ENCODE peak calls at places on chromosome 3, in six cellular contexts. One of them, this sample, is unnamed.
A peak's percentile ranks its signal among the peaks of the same experiment; 100 is the strongest.

GRCh38 chr3:114452176-114452744 is 158.4 kb downstream of the TIGIT start:
- DNase-seq in CD4-positive, alpha-beta T cell: no peak
- DNase-seq in neural progenitor cell: no peak
- DNase-seq in GM23248: no peak
- DNase-seq in right lobe of liver: no peak
- DNase-seq in dorsolateral prefrontal cortex: no peak
- DNase-seq in this sample: no peak

GRCh38 chr3:35137612-35138011 is 501.7 kb upstream of the ARPP21 start:
- DNase-seq in neural progenitor cell: no peak
- DNase-seq in GM23248: no peak
- DNase-seq in right lobe of liver: no peak
- DNase-seq in dorsolateral prefrontal cortex: no peak
- DNase-seq in CD4-positive, alpha-beta T cell: no peak
- DNase-seq in this sample: no peak

GRCh38 chr3:46713898-46714552 is 3.6 kb downstream of the PRSS50 start:
- DNase-seq in CD4-positive, alpha-beta T cell: no peak
- DNase-seq in GM23248: no peak
- DNase-seq in dorsolateral prefrontal cortex: no peak
- DNase-seq in right lobe of liver: no peak
- DNase-seq in neural progenitor cell: no peak
- DNase-seq in this sample: no peak

GRCh38 chr3:10518506-10519150 is 13.2 kb upstream of the ATP2B2 start:
- DNase-seq in neural progenitor cell: no peak
- DNase-seq in GM23248: no peak
- DNase-seq in right lobe of liver: no peak
- DNase-seq in dorsolateral prefrontal cortex: no peak
- DNase-seq in CD4-positive, alpha-beta T cell: no peak
- DNase-seq in this sample: no peak

GRCh38 chr3:133301731-133302130 is 98.1 kb upstream of the BFSP2 start:
- DNase-seq in right lobe of liver: no peak
- DNase-seq in GM23248: no peak
- DNase-seq in dorsolateral prefrontal cortex: no peak
- DNase-seq in CD4-positive, alpha-beta T cell: no peak
- DNase-seq in neural progenitor cell: no peak
- DNase-seq in this sample: no peak

GRCh38 chr3:57009367-57009766 is 51.1 kb upstream of the SPATA12 start:
- DNase-seq in GM23248: no peak
- DNase-seq in neural progenitor cell: no peak
- DNase-seq in right lobe of liver: no peak
- DNase-seq in dorsolateral prefrontal cortex: no peak
- DNase-seq in CD4-positive, alpha-beta T cell: no peak
- DNase-seq in this sample: no peak

GRCh38 chr3:6074952-6075351 is 786.0 kb upstream of the GRM7 start:
- DNase-seq in dorsolateral prefrontal cortex: no peak
- DNase-seq in neural progenitor cell: no peak
- DNase-seq in CD4-positive, alpha-beta T cell: no peak
- DNase-seq in right lobe of liver: no peak
- DNase-seq in GM23248: no peak
- DNase-seq in this sample: no peak

GRCh38 chr3:126320517-126321293 is 36.5 kb downstream of the KLF15 start:
- DNase-seq in dorsolateral prefrontal cortex: no peak
- DNase-seq in CD4-positive, alpha-beta T cell: no peak
- DNase-seq in GM23248: no peak
- DNase-seq in right lobe of liver: no peak
- DNase-seq in neural progenitor cell: no peak
- DNase-seq in this sample: no peak

GRCh38 chr3:76063811-76064210 is 278.5 kb upstream of the ZNF717 start:
- DNase-seq in CD4-positive, alpha-beta T cell: no peak
- DNase-seq in right lobe of liver: no peak
- DNase-seq in GM23248: no peak
- DNase-seq in dorsolateral prefrontal cortex: no peak
- DNase-seq in neural progenitor cell: no peak
- DNase-seq in this sample: no peak

GRCh38 chr3:153050978-153051377 is 111.0 kb upstream of the RAP2B start:
- DNase-seq in right lobe of liver: no peak
- DNase-seq in dorsolateral prefrontal cortex: no peak
- DNase-seq in neural progenitor cell: no peak
- DNase-seq in CD4-positive, alpha-beta T cell: no peak
- DNase-seq in GM23248: no peak
- DNase-seq in this sample: no peak

GRCh38 chr3:81406318-81406717 is 355.1 kb downstream of the GBE1 start:
- DNase-seq in CD4-positive, alpha-beta T cell: no peak
- DNase-seq in neural progenitor cell: no peak
- DNase-seq in dorsolateral prefrontal cortex: no peak
- DNase-seq in GM23248: no peak
- DNase-seq in right lobe of liver: no peak
- DNase-seq in this sample: no peak

GRCh38 chr3:111874177-111874820 is 15.2 kb downstream of the PHLDB2 start:
- DNase-seq in right lobe of liver: no peak
- DNase-seq in neural progenitor cell: peak; percentile 55
- DNase-seq in CD4-positive, alpha-beta T cell: no peak
- DNase-seq in dorsolateral prefrontal cortex: no peak
- DNase-seq in GM23248: peak; percentile 87
- DNase-seq in this sample: no peak

DNA sequence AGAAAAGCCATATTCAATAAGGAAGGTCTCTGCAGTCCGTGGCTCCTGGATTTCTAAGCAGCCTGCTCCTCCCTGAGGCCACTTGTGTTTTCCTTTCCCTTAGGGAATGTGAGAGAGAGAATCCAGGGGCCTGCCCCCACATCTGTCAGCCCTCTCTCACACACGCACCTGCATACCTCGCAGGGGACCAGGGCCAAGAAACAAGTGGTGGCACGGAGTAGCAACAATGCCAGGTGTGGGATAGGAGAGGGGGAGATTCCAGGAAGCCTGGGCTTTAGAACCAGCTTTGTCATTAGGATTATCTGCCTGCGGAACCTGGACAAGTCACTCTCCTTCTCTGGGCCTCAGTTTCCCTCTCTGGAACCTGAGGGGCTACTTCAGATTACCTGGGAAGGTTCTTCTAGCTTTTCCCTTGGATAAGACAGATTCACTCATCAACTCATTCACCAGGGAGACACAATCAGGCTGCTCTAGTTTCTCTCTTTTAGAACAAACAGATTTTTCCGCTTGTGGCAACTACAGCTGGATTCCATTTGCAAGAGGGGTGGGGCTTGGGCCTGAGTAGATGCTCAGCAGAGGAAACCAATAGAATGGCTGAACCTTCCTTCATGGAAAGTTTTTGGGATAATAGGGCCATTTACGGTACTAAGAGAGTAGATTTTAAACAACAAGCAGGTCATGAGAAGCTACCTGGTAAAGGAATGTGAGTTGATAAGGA is 19.5 kb downstream of the BCL6 start:
- DNase-seq in neural progenitor cell: no peak
- DNase-seq in right lobe of liver: no peak
- DNase-seq in GM23248: peak; percentile 28
- DNase-seq in dorsolateral prefrontal cortex: no peak
- DNase-seq in CD4-positive, alpha-beta T cell: no peak
- DNase-seq in this sample: no peak
- H3K27ac ChIP-seq in neural progenitor cell: no peak overlapping the region
- H3K27ac ChIP-seq in right lobe of liver: no peak overlapping the region
- H3K27ac ChIP-seq in GM23248: no peak overlapping the region
- H3K27ac ChIP-seq in dorsolateral prefrontal cortex: peak overlapping the region; percentile 20
- H3K27ac ChIP-seq in CD4-positive, alpha-beta T cell: no peak overlapping the region
- H3K27ac ChIP-seq in this sample: no peak overlapping the region

GRCh38 chr3:113211370-113212154 is at the start of gene BOC:
- DNase-seq in dorsolateral prefrontal cortex: no peak
- DNase-seq in right lobe of liver: no peak
- DNase-seq in neural progenitor cell: peak; percentile 77
- DNase-seq in GM23248: peak; percentile 81
- DNase-seq in CD4-positive, alpha-beta T cell: no peak
- DNase-seq in this sample: no peak
- H3K27ac ChIP-seq in dorsolateral prefrontal cortex: peak within 1 kb of the TSS; percentile 83
- H3K27ac ChIP-seq in right lobe of liver: peak within 1 kb of the TSS; percentile 38
- H3K27ac ChIP-seq in neural progenitor cell: peak within 1 kb of the TSS; percentile 78
- H3K27ac ChIP-seq in GM23248: peak within 1 kb of the TSS; percentile 81
- H3K27ac ChIP-seq in CD4-positive, alpha-beta T cell: no peak within 1 kb of the TSS
- H3K27ac ChIP-seq in this sample: peak within 1 kb of the TSS; percentile 44

GRCh38 chr3:48240711-48241491 is at the start of gene ZNF589:
- DNase-seq in neural progenitor cell: peak; percentile 96
- DNase-seq in GM23248: peak; percentile 93
- DNase-seq in right lobe of liver: peak; percentile 96
- DNase-seq in CD4-positive, alpha-beta T cell: peak; percentile 94
- DNase-seq in dorsolateral prefrontal cortex: peak; percentile 96
- DNase-seq in this sample: peak; percentile 56

GRCh38 chr3:48236531-48236930 is 4.4 kb upstream of the ZNF589 start:
- DNase-seq in right lobe of liver: no peak
- DNase-seq in dorsolateral prefrontal cortex: no peak
- DNase-seq in GM23248: no peak
- DNase-seq in CD4-positive, alpha-beta T cell: no peak
- DNase-seq in neural progenitor cell: no peak
- DNase-seq in this sample: no peak

GRCh38 chr3:48238506-48239085 is 2.3 kb upstream of the ZNF589 start:
- DNase-seq in neural progenitor cell: no peak
- DNase-seq in dorsolateral prefrontal cortex: no peak
- DNase-seq in CD4-positive, alpha-beta T cell: no peak
- DNase-seq in right lobe of liver: no peak
- DNase-seq in GM23248: peak; percentile 67
- DNase-seq in this sample: no peak

GRCh38 chr3:48243886-48244285 is 3.0 kb downstream of the ZNF589 start:
- DNase-seq in right lobe of liver: no peak
- DNase-seq in dorsolateral prefrontal cortex: no peak
- DNase-seq in CD4-positive, alpha-beta T cell: no peak
- DNase-seq in neural progenitor cell: no peak
- DNase-seq in GM23248: no peak
- DNase-seq in this sample: no peak

DNA sequence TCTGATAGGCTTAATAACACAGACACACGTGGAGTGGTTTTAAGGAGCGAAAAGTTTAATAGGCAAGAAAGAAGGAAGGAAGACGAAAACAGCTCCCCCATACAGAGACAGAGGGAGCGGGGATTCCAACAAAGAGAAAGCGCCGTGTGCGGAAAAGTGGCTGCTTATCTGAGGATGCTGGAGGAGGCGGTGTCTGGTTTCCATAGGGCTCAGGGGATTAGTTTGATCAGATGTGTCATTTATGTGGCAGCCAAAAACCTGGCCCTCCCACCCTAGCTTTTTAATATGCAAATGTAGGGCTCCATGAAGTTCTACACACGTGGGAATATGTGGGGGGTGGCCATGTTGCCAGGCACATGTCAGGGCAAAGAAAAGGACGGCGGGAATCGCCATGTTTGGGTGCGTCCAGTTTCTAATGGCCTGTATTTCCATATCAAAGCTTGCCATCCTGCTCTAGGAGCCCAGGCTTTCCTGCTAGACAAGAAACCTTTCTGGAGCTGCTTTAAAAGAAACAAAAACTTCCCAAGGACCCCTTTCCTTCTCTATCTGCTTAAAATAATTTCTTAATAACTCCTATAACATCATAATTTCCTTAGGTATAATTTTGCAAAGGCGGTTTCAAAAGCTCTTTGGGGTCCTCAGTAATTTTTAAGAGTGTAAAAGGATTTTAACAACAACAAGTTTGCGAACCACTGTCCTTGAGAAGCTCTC is 749 bp upstream of the ZNF589 start:
- DNase-seq in right lobe of liver: no peak
- DNase-seq in CD4-positive, alpha-beta T cell: no peak
- DNase-seq in GM23248: no peak
- DNase-seq in dorsolateral prefrontal cortex: no peak
- DNase-seq in neural progenitor cell: peak; percentile 70
- DNase-seq in this sample: no peak
- H3K27ac ChIP-seq in right lobe of liver: no peak overlapping the region
- H3K27ac ChIP-seq in CD4-positive, alpha-beta T cell: peak overlapping the region; percentile 43
- H3K27ac ChIP-seq in GM23248: peak overlapping the region; percentile 63
- H3K27ac ChIP-seq in dorsolateral prefrontal cortex: peak overlapping the region; percentile 88
- H3K27ac ChIP-seq in neural progenitor cell: no peak overlapping the region
- H3K27ac ChIP-seq in this sample: peak overlapping the region; percentile 40

GRCh38 chr3:12939137-12939536 is 97.8 kb upstream of the RPL32 start:
- DNase-seq in neural progenitor cell: no peak
- DNase-seq in right lobe of liver: no peak
- DNase-seq in CD4-positive, alpha-beta T cell: no peak
- DNase-seq in GM23248: no peak
- DNase-seq in dorsolateral prefrontal cortex: no peak
- DNase-seq in this sample: no peak
- H3K27ac ChIP-seq in neural progenitor cell: no peak overlapping the region
- H3K27ac ChIP-seq in right lobe of liver: no peak overlapping the region
- H3K27ac ChIP-seq in CD4-positive, alpha-beta T cell: no peak overlapping the region
- H3K27ac ChIP-seq in GM23248: no peak overlapping the region
- H3K27ac ChIP-seq in dorsolateral prefrontal cortex: peak overlapping the region; percentile 77
- H3K27ac ChIP-seq in this sample: no peak overlapping the region

DNA sequence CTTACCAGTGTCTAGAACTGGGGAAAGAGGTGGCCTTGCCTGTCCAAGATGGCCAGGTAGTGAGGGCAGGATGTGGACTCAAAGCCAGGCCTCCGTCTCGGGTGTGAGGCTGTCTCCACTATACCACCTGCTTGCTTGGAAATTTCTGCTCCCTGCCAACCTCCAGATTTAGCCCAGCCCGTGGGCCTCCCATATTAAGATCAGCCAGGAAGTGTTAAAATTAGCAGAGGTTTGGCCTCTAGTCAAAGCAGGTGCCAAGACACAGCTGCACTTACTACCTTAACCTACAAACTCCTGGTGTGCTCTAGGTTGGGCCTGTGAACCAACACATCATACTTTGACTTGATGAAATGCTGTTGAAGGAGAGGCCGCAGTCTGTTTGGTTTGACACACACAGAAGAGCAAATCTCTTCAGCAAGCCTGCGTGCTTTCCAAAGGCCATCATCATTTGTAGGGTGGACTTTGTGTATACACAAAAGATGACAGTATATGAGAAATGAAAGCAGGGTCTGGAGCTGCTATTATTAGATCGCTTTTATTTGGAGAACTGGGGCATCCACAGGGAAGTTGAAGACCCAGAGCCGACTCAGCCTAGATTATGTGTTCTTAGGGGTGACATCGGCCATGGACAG is 206.5 kb downstream of the XXYLT1 start:
- DNase-seq in dorsolateral prefrontal cortex: no peak
- DNase-seq in right lobe of liver: peak; percentile 6
- DNase-seq in CD4-positive, alpha-beta T cell: no peak
- DNase-seq in neural progenitor cell: no peak
- DNase-seq in GM23248: no peak
- DNase-seq in this sample: no peak
- H3K27ac ChIP-seq in dorsolateral prefrontal cortex: no peak overlapping the region
- H3K27ac ChIP-seq in right lobe of liver: no peak overlapping the region
- H3K27ac ChIP-seq in CD4-positive, alpha-beta T cell: no peak overlapping the region
- H3K27ac ChIP-seq in neural progenitor cell: no peak overlapping the region
- H3K27ac ChIP-seq in GM23248: no peak overlapping the region
- H3K27ac ChIP-seq in this sample: no peak overlapping the region